ENCODE peak calls at places on chromosomes 3 and 15, in eight cellular contexts. E, Q, W, K, X, T, S and I are unnamed samples.

GRCh38 chr3:100882571-100882981 is 110.6 kb downstream of the ABI3BP start:
- DNase-seq in Q (no peak), X (no peak), K (peak; percentile 26), E (no peak), W (peak; percentile 12), T (no peak), S (no peak), I (no peak)

GRCh38 chr3:42408156-42408555 is 2.3 kb downstream of the LYZL4 start:
- DNase-seq in T (no peak), Q (no peak), W (no peak), X (no peak), K (no peak), E (no peak), S (no peak), I (no peak)

GRCh38 chr3:139227165-139227564 is 116.7 kb upstream of the MRPS22 start:
- DNase-seq in W (no peak), X (no peak), Q (no peak), S (peak; percentile 40), T (no peak), K (no peak), E (peak; percentile 91), I (no peak)

GRCh38 chr3:58058654-58059263 is 50.5 kb downstream of the FLNB start:
- DNase-seq in Q (no peak), T (no peak), X (peak; percentile 81), E (no peak), K (no peak), W (no peak), S (no peak), I (no peak)

GRCh38 chr3:42526616-42527367 is 24.3 kb downstream of the VIPR1 start:
- DNase-seq in K (no peak), E (no peak), T (no peak), W (peak; percentile 50), Q (peak; percentile 35), S (no peak), X (no peak), I (no peak)

GRCh38 chr15:57056357-57056756 is 137.9 kb downstream of the TCF12 start:
- DNase-seq in T (no peak), Q (no peak), K (no peak), E (no peak), X (no peak), S (no peak), W (no peak), I (no peak)

GRCh38 chr3:86245360-86245759 is 745.6 kb downstream of the VGLL3 start:
- DNase-seq in Q (no peak), E (no peak), S (no peak), W (peak; percentile 55), K (no peak), T (no peak), X (no peak), I (no peak)

GRCh38 chr3:51982352-51982837 is 940 bp upstream of the ACY1 start:
- DNase-seq in X (no peak), Q (peak; percentile 68), S (peak; percentile 66), T (no peak), E (no peak), W (peak; percentile 79), K (no peak), I (peak; percentile 68)

GRCh38 chr3:108461641-108462040 is 48.8 kb downstream of the MYH15 start:
- DNase-seq in W (no peak), E (no peak), K (no peak), X (no peak), T (no peak), Q (no peak), S (no peak), I (no peak)

GRCh38 chr3:115633467-115633866 is 10.2 kb downstream of the GAP43 start:
- DNase-seq in S (no peak), T (no peak), W (no peak), K (no peak), Q (no peak), X (no peak), E (no peak), I (no peak)

GRCh38 chr3:106936337-106936736 is 440.9 kb upstream of the CCDC54 start:
- DNase-seq in X (no peak), S (no peak), Q (no peak), K (no peak), T (no peak), E (no peak), W (no peak), I (no peak)

GRCh38 chr15:56327721-56328502 is 37.3 kb upstream of the TEX9 start:
- DNase-seq in W (peak; percentile 12), T (no peak), Q (no peak), K (no peak), S (peak; percentile 72), X (no peak), E (no peak), I (peak; percentile 47)

GRCh38 chr15:27358751-27359434 is 387.9 kb downstream of the GABRG3 start:
- DNase-seq in S (no peak), E (no peak), X (no peak), K (no peak), Q (peak; percentile 75), T (no peak), W (peak; percentile 79), I (peak; percentile 2)

GRCh38 chr15:51121118-51121517 is 26.4 kb upstream of the TNFAIP8L3 start:
- DNase-seq in X (peak; percentile 84), W (no peak), T (no peak), S (no peak), E (peak; percentile 61), Q (peak; percentile 15), K (peak; percentile 97), I (peak; percentile 68)

GRCh38 chr15:61309236-61310016 is 80.3 kb upstream of the RORA start:
- DNase-seq in Q (no peak), S (no peak), X (no peak), E (no peak), K (no peak), W (no peak), T (no peak), I (no peak)

GRCh38 chr3:125051715-125052581 is 3.8 kb downstream of the HEG1 start:
- DNase-seq in T (no peak), K (peak; percentile 86), Q (peak; percentile 66), W (peak; percentile 68), S (no peak), E (peak; percentile 41), X (peak; percentile 64), I (no peak)

GRCh38 chr3:192706272-192706671 is 21.1 kb downstream of the FGF12 start:
- DNase-seq in K (no peak), E (no peak), W (no peak), T (no peak), X (no peak), Q (no peak), S (no peak), I (no peak)

GRCh38 chr3:195546130-195546560 is 3.0 kb upstream of the PPP1R2 start:
- DNase-seq in T (peak; percentile 33), K (peak; percentile 73), W (no peak), S (peak; percentile 43), Q (no peak), E (peak; percentile 59), X (peak; percentile 53), I (peak; percentile 79)

GRCh38 chr3:12946661-12947316 is 105.4 kb upstream of the RPL32 start:
- DNase-seq in K (peak; percentile 11), Q (no peak), S (no peak), X (no peak), E (no peak), T (no peak), W (no peak), I (no peak)

GRCh38 chr3:12948891-12949711 is 107.7 kb upstream of the RPL32 start:
- DNase-seq in Q (no peak), E (no peak), W (no peak), K (peak; percentile 10), T (no peak), X (no peak), S (no peak), I (peak; percentile 53)

GRCh38 chr3:12948371-12948770 is 107.0 kb upstream of the RPL32 start:
- DNase-seq in E (no peak), Q (no peak), W (no peak), S (no peak), K (peak; percentile 21), T (no peak), X (no peak), I (no peak)

GRCh38 chr3:12946134-12946533 is 104.8 kb upstream of the RPL32 start:
- DNase-seq in E (no peak), K (no peak), W (no peak), S (no peak), T (no peak), Q (no peak), X (no peak), I (no peak)

GRCh38 chr3:12947504-12948369 is 106.4 kb upstream of the RPL32 start:
- DNase-seq in W (peak; percentile 51), S (peak; percentile 67), K (peak; percentile 44), Q (no peak), T (no peak), E (peak; percentile 77), X (no peak), I (peak; percentile 82)
- TF ChIP-seq CTCF in W (no peak), S (no peak), K (peak; percentile 50), Q (peak; percentile 18), T (no peak), E (no peak), X (peak; percentile 22), I (no peak)

GRCh38 chr15:63600646-63601025 is 3.4 kb downstream of the FBXL22 start:
- DNase-seq in T (no peak), E (peak; percentile 85), X (peak; percentile 61), Q (peak; percentile 87), S (peak; percentile 94), W (peak; percentile 72), K (peak; percentile 83), I (peak; percentile 63)
- TF ChIP-seq CTCF in T (no peak), E (no peak), X (no peak), Q (no peak), S (no peak), W (peak; percentile 28), K (no peak), I (no peak)

GRCh38 chr3:120147072-120147871 is 53.0 kb upstream of the GSK3B start:
- DNase-seq in Q (peak; percentile 19), W (peak; percentile 65), S (peak; percentile 70), E (no peak), T (no peak), X (no peak), K (no peak), I (peak; percentile 66)
- TF ChIP-seq CTCF in Q (peak; percentile 28), W (peak; percentile 78), S (no peak), E (no peak), T (no peak), X (no peak), K (peak; percentile 15), I (peak; percentile 41)

GRCh38 chr3:175150812-175151411 is 291.8 kb downstream of the NAALADL2 start:
- DNase-seq in K (no peak), T (no peak), W (no peak), E (no peak), S (no peak), Q (no peak), X (no peak), I (peak; percentile 99)

GRCh38 chr3:175149675-175150074 is 290.5 kb downstream of the NAALADL2 start:
- DNase-seq in T (no peak), Q (no peak), W (no peak), K (no peak), X (no peak), S (peak; percentile 32), E (no peak), I (peak; percentile 49)

GRCh38 chr3:175144368-175144767 is 285.2 kb downstream of the NAALADL2 start:
- DNase-seq in W (no peak), Q (no peak), T (no peak), K (no peak), X (no peak), S (no peak), E (no peak), I (no peak)

DNA sequence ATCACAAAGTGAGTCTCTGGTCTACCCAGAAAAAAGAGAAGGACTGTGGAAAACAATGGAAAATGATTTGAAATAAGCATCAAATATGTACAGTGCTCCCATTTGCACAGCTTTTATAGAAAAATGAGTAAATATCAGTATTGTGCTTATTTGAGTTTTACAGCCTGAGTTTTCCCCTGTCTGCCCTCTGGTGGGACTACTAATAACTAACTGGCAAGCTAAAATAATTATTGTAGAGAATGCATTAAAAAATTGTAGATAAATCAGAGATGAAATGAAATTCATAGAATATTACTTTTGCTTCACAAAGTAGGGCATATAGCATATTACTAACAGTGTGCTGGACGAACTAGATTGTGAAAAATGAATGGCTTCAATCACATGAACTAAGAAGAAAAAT is 287.1 kb downstream of the NAALADL2 start:
- DNase-seq in T (no peak), E (no peak), Q (no peak), X (peak; percentile 13), W (no peak), S (no peak), K (peak; percentile 27), I (no peak)
- TF ChIP-seq CTCF in T (no peak), E (no peak), Q (peak; percentile 14), X (peak; percentile 50), W (no peak), S (no peak), K (peak; percentile 47), I (peak; percentile 58)